ENCODE peak calls at places on chromosomes 5 and 9, in nine cellular contexts. One of them, this sample, is unnamed.

GRCh38 chr9:111966851-111967250 is 70.2 kb downstream of the UGCG start:
- DNase-seq in SK-N-SH: no peak
- DNase-seq in AG04449: no peak
- DNase-seq in choroid plexus epithelial cell: no peak
- DNase-seq in body of pancreas: no peak
- DNase-seq in IMR-90: peak; percentile 46
- DNase-seq in HCT116: no peak
- DNase-seq in H9: no peak
- DNase-seq in PC-3: no peak
- DNase-seq in this sample: no peak

GRCh38 chr9:129944501-129945116 is 98.4 kb downstream of the FNBP1 start:
- DNase-seq in HCT116: no peak
- DNase-seq in IMR-90: no peak
- DNase-seq in body of pancreas: peak; percentile 40
- DNase-seq in H9: no peak
- DNase-seq in SK-N-SH: no peak
- DNase-seq in PC-3: no peak
- DNase-seq in AG04449: no peak
- DNase-seq in choroid plexus epithelial cell: no peak
- DNase-seq in this sample: no peak

GRCh38 chr9:119179701-119180100 is 189.5 kb downstream of the BRINP1 start:
- DNase-seq in SK-N-SH: no peak
- DNase-seq in HCT116: no peak
- DNase-seq in H9: no peak
- DNase-seq in AG04449: no peak
- DNase-seq in choroid plexus epithelial cell: no peak
- DNase-seq in PC-3: no peak
- DNase-seq in IMR-90: no peak
- DNase-seq in body of pancreas: no peak
- DNase-seq in this sample: no peak

GRCh38 chr9:135983745-135984710 is 22.9 kb upstream of the UBAC1 start:
- DNase-seq in IMR-90: no peak
- DNase-seq in HCT116: no peak
- DNase-seq in AG04449: no peak
- DNase-seq in body of pancreas: no peak
- DNase-seq in H9: no peak
- DNase-seq in SK-N-SH: no peak
- DNase-seq in PC-3: peak; percentile 29
- DNase-seq in choroid plexus epithelial cell: no peak
- DNase-seq in this sample: no peak

GRCh38 chr5:59193616-59194319 is 610.9 kb downstream of the RAB3C start:
- DNase-seq in body of pancreas: no peak
- DNase-seq in SK-N-SH: no peak
- DNase-seq in choroid plexus epithelial cell: peak; percentile 98
- DNase-seq in HCT116: no peak
- DNase-seq in IMR-90: peak; percentile 94
- DNase-seq in AG04449: peak; percentile 95
- DNase-seq in H9: no peak
- DNase-seq in PC-3: peak; percentile 75
- DNase-seq in this sample: peak; percentile 98

GRCh38 chr5:125508225-125508624 is 761.8 kb upstream of the ZNF608 start:
- DNase-seq in choroid plexus epithelial cell: no peak
- DNase-seq in IMR-90: no peak
- DNase-seq in SK-N-SH: no peak
- DNase-seq in AG04449: no peak
- DNase-seq in H9: no peak
- DNase-seq in HCT116: no peak
- DNase-seq in PC-3: no peak
- DNase-seq in body of pancreas: no peak
- DNase-seq in this sample: no peak

GRCh38 chr5:180090098-180090768 is 18.7 kb upstream of the RNF130 start:
- DNase-seq in body of pancreas: peak; percentile 65
- DNase-seq in PC-3: peak; percentile 41
- DNase-seq in H9: peak; percentile 95
- DNase-seq in SK-N-SH: peak; percentile 92
- DNase-seq in IMR-90: peak; percentile 59
- DNase-seq in choroid plexus epithelial cell: peak; percentile 79
- DNase-seq in HCT116: peak; percentile 56
- DNase-seq in AG04449: no peak
- DNase-seq in this sample: no peak

GRCh38 chr5:57441557-57441956 is 41.1 kb downstream of the ACTBL2 start:
- DNase-seq in choroid plexus epithelial cell: peak; percentile 99
- DNase-seq in body of pancreas: no peak
- DNase-seq in HCT116: no peak
- DNase-seq in SK-N-SH: no peak
- DNase-seq in PC-3: peak; percentile 30
- DNase-seq in H9: no peak
- DNase-seq in AG04449: peak; percentile 91
- DNase-seq in IMR-90: peak; percentile 99
- DNase-seq in this sample: peak; percentile 83

GRCh38 chr5:167849874-167850273 is 441.6 kb upstream of the WWC1 start:
- DNase-seq in IMR-90: no peak
- DNase-seq in SK-N-SH: no peak
- DNase-seq in body of pancreas: no peak
- DNase-seq in H9: no peak
- DNase-seq in choroid plexus epithelial cell: no peak
- DNase-seq in HCT116: no peak
- DNase-seq in AG04449: no peak
- DNase-seq in PC-3: no peak
- DNase-seq in this sample: no peak

GRCh38 chr5:55021465-55021864 is 2.6 kb upstream of the GZMK start:
- DNase-seq in choroid plexus epithelial cell: peak; percentile 64
- DNase-seq in body of pancreas: no peak
- DNase-seq in AG04449: no peak
- DNase-seq in IMR-90: no peak
- DNase-seq in PC-3: no peak
- DNase-seq in H9: no peak
- DNase-seq in SK-N-SH: no peak
- DNase-seq in HCT116: no peak
- DNase-seq in this sample: no peak

GRCh38 chr9:35570709-35571108 is 34.4 kb upstream of the TESK1 start:
- DNase-seq in body of pancreas: no peak
- DNase-seq in H9: no peak
- DNase-seq in AG04449: no peak
- DNase-seq in PC-3: no peak
- DNase-seq in SK-N-SH: no peak
- DNase-seq in IMR-90: no peak
- DNase-seq in HCT116: no peak
- DNase-seq in choroid plexus epithelial cell: no peak
- DNase-seq in this sample: no peak

GRCh38 chr5:54360925-54361662 is 50.7 kb upstream of the ARL15 start:
- DNase-seq in PC-3: no peak
- DNase-seq in AG04449: no peak
- DNase-seq in H9: no peak
- DNase-seq in SK-N-SH: no peak
- DNase-seq in HCT116: no peak
- DNase-seq in IMR-90: peak; percentile 10
- DNase-seq in body of pancreas: no peak
- DNase-seq in choroid plexus epithelial cell: no peak
- DNase-seq in this sample: no peak

GRCh38 chr9:120839146-120839545 is 3.6 kb downstream of the PSMD5 start:
- DNase-seq in SK-N-SH: no peak
- DNase-seq in IMR-90: peak; percentile 44
- DNase-seq in PC-3: peak; percentile 13
- DNase-seq in body of pancreas: no peak
- DNase-seq in HCT116: no peak
- DNase-seq in H9: no peak
- DNase-seq in choroid plexus epithelial cell: peak; percentile 43
- DNase-seq in AG04449: no peak
- DNase-seq in this sample: no peak

GRCh38 chr9:98455957-98456621 is 200.6 kb upstream of the TBC1D2 start:
- DNase-seq in PC-3: no peak
- DNase-seq in choroid plexus epithelial cell: peak; percentile 50
- DNase-seq in HCT116: no peak
- DNase-seq in AG04449: no peak
- DNase-seq in IMR-90: peak; percentile 74
- DNase-seq in body of pancreas: no peak
- DNase-seq in SK-N-SH: no peak
- DNase-seq in H9: no peak
- DNase-seq in this sample: peak; percentile 20

GRCh38 chr9:124767830-124768229 is 3.3 kb downstream of the NR6A1 start:
- DNase-seq in PC-3: no peak
- DNase-seq in AG04449: no peak
- DNase-seq in HCT116: no peak
- DNase-seq in H9: no peak
- DNase-seq in body of pancreas: no peak
- DNase-seq in IMR-90: no peak
- DNase-seq in choroid plexus epithelial cell: no peak
- DNase-seq in SK-N-SH: no peak
- DNase-seq in this sample: no peak

GRCh38 chr5:173328896-173329369 is 719 bp upstream of the STC2 start:
- DNase-seq in choroid plexus epithelial cell: peak; percentile 64
- DNase-seq in PC-3: peak; percentile 93
- DNase-seq in body of pancreas: peak; percentile 54
- DNase-seq in H9: peak; percentile 79
- DNase-seq in HCT116: peak; percentile 54
- DNase-seq in SK-N-SH: no peak
- DNase-seq in AG04449: no peak
- DNase-seq in IMR-90: peak; percentile 80
- DNase-seq in this sample: no peak

GRCh38 chr9:92486371-92486770 is 4.1 kb upstream of the ASPN start:
- DNase-seq in H9: no peak
- DNase-seq in body of pancreas: no peak
- DNase-seq in IMR-90: no peak
- DNase-seq in AG04449: no peak
- DNase-seq in PC-3: no peak
- DNase-seq in SK-N-SH: no peak
- DNase-seq in choroid plexus epithelial cell: peak; percentile 33
- DNase-seq in HCT116: no peak
- DNase-seq in this sample: no peak

GRCh38 chr5:168300377-168301182 is 9.1 kb downstream of the WWC1 start:
- DNase-seq in SK-N-SH: no peak
- DNase-seq in AG04449: no peak
- DNase-seq in PC-3: no peak
- DNase-seq in IMR-90: no peak
- DNase-seq in HCT116: no peak
- DNase-seq in choroid plexus epithelial cell: no peak
- DNase-seq in H9: no peak
- DNase-seq in body of pancreas: peak; percentile 83
- DNase-seq in this sample: no peak

GRCh38 chr5:159605585-159605984 is 275.3 kb upstream of the IL12B start:
- DNase-seq in SK-N-SH: no peak
- DNase-seq in HCT116: no peak
- DNase-seq in PC-3: no peak
- DNase-seq in IMR-90: no peak
- DNase-seq in choroid plexus epithelial cell: peak; percentile 79
- DNase-seq in body of pancreas: peak; percentile 64
- DNase-seq in AG04449: no peak
- DNase-seq in H9: no peak
- DNase-seq in this sample: no peak

DNA sequence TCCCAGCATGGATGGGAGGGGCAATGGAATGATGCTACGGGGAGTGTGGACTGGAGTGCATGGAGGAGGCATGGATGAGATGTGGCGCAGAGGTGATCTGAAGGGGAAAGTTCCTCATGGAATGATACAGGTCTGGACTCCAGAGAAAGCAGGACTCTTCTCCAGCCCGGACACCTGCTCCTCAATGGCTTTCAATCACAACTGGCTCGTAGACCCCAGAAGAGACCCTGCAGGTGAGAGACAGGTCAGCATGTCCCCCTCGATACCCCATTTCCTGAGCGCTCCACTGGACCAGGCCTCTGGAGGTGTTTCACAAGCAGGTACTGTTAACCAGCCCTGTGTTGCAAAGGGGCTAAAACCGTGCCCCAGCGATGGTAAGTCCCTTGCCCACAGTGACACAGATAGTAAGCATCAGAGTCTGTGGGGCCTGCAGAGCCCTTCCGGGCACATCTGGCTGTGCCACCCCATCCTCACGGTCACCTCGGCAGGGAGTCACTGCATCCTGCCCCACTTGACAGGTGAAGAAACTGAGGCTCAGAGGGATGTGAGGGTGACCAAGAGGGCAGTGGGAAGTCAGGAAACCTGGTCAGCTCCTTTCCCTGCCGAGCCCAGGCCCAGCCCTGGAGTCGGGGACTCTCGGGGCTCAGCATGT is 5.5 kb upstream of the DPM2 start:
- DNase-seq in H9: no peak
- DNase-seq in IMR-90: no peak
- DNase-seq in AG04449: no peak
- DNase-seq in HCT116: no peak
- DNase-seq in PC-3: no peak
- DNase-seq in body of pancreas: no peak
- DNase-seq in SK-N-SH: no peak
- DNase-seq in choroid plexus epithelial cell: no peak
- DNase-seq in this sample: no peak
- TF ChIP-seq CTCF in H9: no peak
- TF ChIP-seq CTCF in IMR-90: no peak
- TF ChIP-seq CTCF in AG04449: no peak
- TF ChIP-seq CTCF in HCT116: no peak
- TF ChIP-seq CTCF in PC-3: peak; percentile 1
- TF ChIP-seq CTCF in body of pancreas: no peak
- TF ChIP-seq CTCF in SK-N-SH: no peak
- TF ChIP-seq CTCF in choroid plexus epithelial cell: no peak
- TF ChIP-seq CTCF in this sample: no peak

DNA sequence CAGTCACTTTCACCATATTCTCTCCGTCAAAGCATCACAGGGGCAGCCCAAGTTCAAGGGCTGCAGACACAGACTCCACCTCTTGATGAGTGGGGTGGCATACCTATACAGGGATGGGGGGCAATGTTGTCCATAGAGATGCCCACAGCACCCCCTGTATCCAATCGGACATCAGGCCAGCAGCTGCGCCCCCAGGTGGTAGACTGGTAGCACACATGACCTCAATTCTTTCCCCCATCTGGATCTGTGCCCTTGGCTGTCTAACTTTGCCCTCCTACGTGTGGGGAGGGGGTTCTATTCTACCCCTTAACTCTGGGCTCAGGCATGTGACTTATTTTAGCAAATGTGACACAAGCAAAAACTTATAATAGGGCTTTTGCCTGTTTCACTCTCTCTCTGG is 84.0 kb upstream of the SLC25A48 start:
- DNase-seq in IMR-90: no peak
- DNase-seq in H9: peak; percentile 54
- DNase-seq in SK-N-SH: no peak
- DNase-seq in choroid plexus epithelial cell: no peak
- DNase-seq in PC-3: no peak
- DNase-seq in HCT116: no peak
- DNase-seq in AG04449: no peak
- DNase-seq in body of pancreas: no peak
- DNase-seq in this sample: no peak
- TF ChIP-seq CTCF in IMR-90: peak; percentile 7
- TF ChIP-seq CTCF in H9: peak; percentile 63
- TF ChIP-seq CTCF in SK-N-SH: peak; percentile 36
- TF ChIP-seq CTCF in choroid plexus epithelial cell: peak; percentile 12
- TF ChIP-seq CTCF in PC-3: peak; percentile 30
- TF ChIP-seq CTCF in HCT116: peak; percentile 43
- TF ChIP-seq CTCF in AG04449: peak; percentile 15
- TF ChIP-seq CTCF in body of pancreas: no peak
- TF ChIP-seq CTCF in this sample: peak; percentile 29

GRCh38 chr5:41924526-41924871 is 582 bp upstream of the FBXO4 start:
- DNase-seq in H9: no peak
- DNase-seq in HCT116: no peak
- DNase-seq in body of pancreas: no peak
- DNase-seq in choroid plexus epithelial cell: peak; percentile 2
- DNase-seq in SK-N-SH: no peak
- DNase-seq in AG04449: no peak
- DNase-seq in PC-3: no peak
- DNase-seq in IMR-90: no peak
- DNase-seq in this sample: no peak
- TF ChIP-seq CTCF in H9: no peak
- TF ChIP-seq CTCF in HCT116: no peak
- TF ChIP-seq CTCF in body of pancreas: no peak
- TF ChIP-seq CTCF in choroid plexus epithelial cell: no peak
- TF ChIP-seq CTCF in SK-N-SH: no peak
- TF ChIP-seq CTCF in AG04449: no peak
- TF ChIP-seq CTCF in PC-3: no peak
- TF ChIP-seq CTCF in IMR-90: no peak
- TF ChIP-seq CTCF in this sample: no peak

GRCh38 chr9:123268240-123268949 is at the start of gene STRBP:
- DNase-seq in HCT116: peak; percentile 74
- DNase-seq in AG04449: no peak
- DNase-seq in PC-3: peak; percentile 85
- DNase-seq in SK-N-SH: peak; percentile 99
- DNase-seq in choroid plexus epithelial cell: peak; percentile 70
- DNase-seq in H9: peak; percentile 90
- DNase-seq in body of pancreas: peak; percentile 94
- DNase-seq in IMR-90: peak; percentile 61
- DNase-seq in this sample: no peak
- TF ChIP-seq CTCF in HCT116: no peak
- TF ChIP-seq CTCF in AG04449: peak; percentile 6
- TF ChIP-seq CTCF in PC-3: no peak
- TF ChIP-seq CTCF in SK-N-SH: no peak
- TF ChIP-seq CTCF in choroid plexus epithelial cell: no peak
- TF ChIP-seq CTCF in H9: no peak
- TF ChIP-seq CTCF in body of pancreas: peak; percentile 13
- TF ChIP-seq CTCF in IMR-90: peak; percentile 9
- TF ChIP-seq CTCF in this sample: no peak